ENCODE peak calls at places on chromosomes 16 and 17, in ten cellular contexts. S, N, K, Y, E, F, C, Q, X and A are unnamed samples.

GRCh38 chr17:55332296-55333041 is 67.7 kb downstream of the HLF start:
- DNase-seq in S (no peak), K (no peak), Y (no peak), F (no peak), N (no peak), C (no peak), Q (peak; percentile 43), X (peak; percentile 44), E (no peak), A (no peak)

GRCh38 chr17:21239680-21240374 is 13.4 kb downstream of the NATD1 start:
- DNase-seq in C (no peak), X (peak; percentile 54), Y (peak; percentile 26), Q (no peak), K (peak; percentile 28), F (peak; percentile 47), N (no peak), E (no peak), S (no peak), A (peak; percentile 37)

GRCh38 chr16:4693956-4694663 is 748 bp downstream of the NUDT16L1 start:
- DNase-seq in Y (no peak), K (peak; percentile 38), S (no peak), X (peak; percentile 36), F (peak; percentile 46), N (no peak), E (no peak), Q (peak; percentile 71), C (no peak), A (peak; percentile 64)

GRCh38 chr17:65163990-65164495 is 26.9 kb downstream of the RGS9 start:
- DNase-seq in F (no peak), C (peak; percentile 12), E (no peak), X (peak; percentile 50), Q (no peak), K (peak; percentile 90), Y (peak; percentile 48), N (no peak), S (no peak), A (no peak)

GRCh38 chr17:7217113-7217987 is 2.3 kb downstream of the DLG4 start:
- DNase-seq in Q (peak; percentile 66), E (peak; percentile 60), N (no peak), F (peak; percentile 78), X (no peak), C (no peak), S (no peak), K (peak; percentile 71), Y (no peak), A (peak; percentile 76)

GRCh38 chr17:35144840-35145239 is 2.7 kb upstream of the NLE1 start:
- DNase-seq in E (no peak), Y (no peak), F (no peak), K (no peak), N (no peak), S (no peak), C (no peak), X (no peak), Q (no peak), A (no peak)

GRCh38 chr17:15185625-15185991 is 79.5 kb downstream of the PMP22 start:
- DNase-seq in C (no peak), Y (no peak), N (no peak), K (peak; percentile 36), E (no peak), S (no peak), Q (no peak), X (peak; percentile 28), F (peak; percentile 45), A (peak; percentile 95)

GRCh38 chr16:66458853-66459252 is 31.8 kb downstream of the BEAN1 start:
- DNase-seq in X (no peak), N (no peak), Q (no peak), F (no peak), E (no peak), K (no peak), C (no peak), Y (no peak), S (no peak), A (no peak)

GRCh38 chr17:8503368-8503767 is 67.7 kb downstream of the NDEL1 start:
- DNase-seq in Y (no peak), S (no peak), Q (no peak), N (no peak), K (no peak), X (no peak), C (no peak), F (peak; percentile 12), E (no peak), A (no peak)

GRCh38 chr16:50263940-50264929 is 2.1 kb upstream of the ADCY7 start:
- DNase-seq in C (no peak), F (peak; percentile 45), E (no peak), K (peak; percentile 65), N (no peak), Y (peak; percentile 22), S (no peak), Q (no peak), X (no peak), A (no peak)

GRCh38 chr17:27306276-27306820 is 12.4 kb downstream of the WSB1 start:
- DNase-seq in C (no peak), E (no peak), Y (no peak), N (no peak), F (no peak), S (no peak), X (no peak), Q (no peak), K (no peak), A (no peak)

GRCh38 chr16:68490829-68491575 is 42.7 kb upstream of the SMPD3 start:
- DNase-seq in F (peak; percentile 11), S (no peak), N (peak; percentile 70), K (peak; percentile 61), Q (peak; percentile 74), C (peak; percentile 74), X (peak; percentile 84), E (peak; percentile 48), Y (no peak), A (no peak)

GRCh38 chr16:67423634-67424575 is 7.0 kb upstream of the HSD11B2 start:
- DNase-seq in N (no peak), E (no peak), F (no peak), Q (no peak), C (no peak), Y (no peak), X (peak; percentile 95), S (peak; percentile 60), K (no peak), A (no peak)

GRCh38 chr16:65889533-65889966 is 476.9 kb upstream of the CDH5 start:
- DNase-seq in N (no peak), F (no peak), C (no peak), S (no peak), Y (no peak), Q (peak; percentile 3), K (peak; percentile 7), X (no peak), E (no peak), A (no peak)